ENCODE peak calls at places on chromosomes 4 and X, in five cellular contexts. F, H, I, R and J are unnamed samples.
A peak's percentile ranks its signal among the peaks of the same experiment; 100 is the strongest.

GRCh38 chr4:124111922-124112321 is 600.6 kb downstream of the ANKRD50 start:
- DNase-seq in F (peak; percentile 40), H (no peak), I (peak; percentile 80), R (peak; percentile 47), J (no peak)

GRCh38 chr4:158710814-158711213 is 12.4 kb downstream of the PPID start:
- DNase-seq in F (no peak), H (no peak), I (peak; percentile 20), R (no peak), J (no peak)

GRCh38 chr4:113300384-113301011 is 251.0 kb downstream of the ANK2 start:
- DNase-seq in F (no peak), H (no peak), I (peak; percentile 83), R (no peak), J (peak; percentile 9)

GRCh38 chrX:10189317-10190268 is 32.8 kb downstream of the CLCN4 start:
- DNase-seq in F (peak; percentile 73), H (peak; percentile 46), I (peak; percentile 44), R (no peak), J (peak; percentile 9)

GRCh38 chr4:87073570-87074470 is 139.0 kb downstream of the AFF1 start:
- DNase-seq in F (no peak), H (peak; percentile 45), I (no peak), R (no peak), J (no peak)

GRCh38 chr4:77734928-77735327 is 84.2 kb downstream of the CNOT6L start:
- DNase-seq in F (peak; percentile 7), H (no peak), I (peak; percentile 31), R (peak; percentile 9), J (peak; percentile 0)

GRCh38 chrX:12978205-12979010 is 3.5 kb downstream of the TMSB4X start:
- DNase-seq in F (no peak), H (no peak), I (peak; percentile 85), R (peak; percentile 57), J (no peak)

GRCh38 chr4:16031554-16032381 is 52.1 kb downstream of the PROM1 start:
- DNase-seq in F (no peak), H (no peak), I (no peak), R (no peak), J (no peak)

GRCh38 chr4:88442636-88443260 is 14.2 kb upstream of the HERC5 start:
- DNase-seq in F (no peak), H (no peak), I (no peak), R (no peak), J (no peak)

GRCh38 chr4:175805863-175806262 is 6.2 kb downstream of the GPM6A start:
- DNase-seq in F (no peak), H (no peak), I (no peak), R (no peak), J (no peak)

GRCh38 chrX:25048176-25048575 is 32.4 kb upstream of the ARX start:
- DNase-seq in F (no peak), H (no peak), I (no peak), R (no peak), J (no peak)